ENCODE peak calls at places on chromosomes 5 and 9, in five cellular contexts. Q is HCT116, Z is PC-9, H is GM23248, K is hepatocyte. X is an unnamed sample.

GRCh38 chr5:9188131-9188530 is 357.7 kb downstream of the SEMA5A start:
- DNase-seq in K (no peak), Z (no peak), H (peak), Q (no peak), X (peak)

GRCh38 chr9:87607859-87608258 is 110.2 kb downstream of the DAPK1 start:
- DNase-seq in Z (no peak), K (no peak), H (no peak), Q (no peak), X (no peak)

GRCh38 chr5:36054646-36055045 is 12.0 kb downstream of the UGT3A2 start:
- DNase-seq in K (no peak), Z (no peak), Q (no peak), H (peak), X (no peak)

GRCh38 chr5:63686938-63687337 is 275.3 kb downstream of the HTR1A start:
- DNase-seq in Z (no peak), H (no peak), K (peak), Q (no peak), X (no peak)

GRCh38 chr9:79883073-79883645 is 311.4 kb downstream of the TLE4 start:
- DNase-seq in Z (no peak), Q (no peak), H (no peak), K (no peak), X (no peak)

GRCh38 chr5:136686192-136686872 is 321.0 kb upstream of the TRPC7 start:
- DNase-seq in H (peak), Q (no peak), Z (peak), K (peak), X (peak)

GRCh38 chr5:83145882-83146331 is 68.6 kb downstream of the XRCC4 start:
- DNase-seq in Q (no peak), Z (no peak), H (peak), K (no peak), X (no peak)

GRCh38 chr5:24368121-24368520 is 276.7 kb downstream of the CDH10 start:
- DNase-seq in Q (no peak), Z (no peak), H (no peak), K (no peak), X (peak)

GRCh38 chr5:175840050-175840841 is 31.1 kb upstream of the CPLX2 start:
- DNase-seq in Z (no peak), Q (no peak), K (no peak), H (peak), X (peak)

GRCh38 chr5:145847499-145848497 is 12.7 kb upstream of the PRELID2 start:
- DNase-seq in Z (peak), Q (peak), K (no peak), H (peak), X (no peak)

GRCh38 chr5:93100433-93100832 is 480.6 kb downstream of the NR2F1-AS1 start:
- DNase-seq in Z (no peak), H (peak), Q (peak), K (no peak), X (no peak)

GRCh38 chr5:178351221-178351825 is 118.7 kb upstream of the PHYKPL start:
- DNase-seq in Z (no peak), Q (no peak), H (no peak), K (no peak), X (no peak)

GRCh38 chr5:65483474-65484346 is 2.0 kb upstream of the ADAMTS6 start:
- DNase-seq in H (peak), K (peak), Q (peak), Z (no peak), X (peak)

GRCh38 chr5:59317023-59317771 is 576.3 kb downstream of the PDE4D start:
- DNase-seq in Z (peak), H (peak), Q (no peak), K (peak), X (peak)

GRCh38 chr5:137218471-137218870 is 280.7 kb downstream of the SPOCK1 start:
- DNase-seq in K (no peak), Q (no peak), Z (peak), H (peak), X (no peak)

GRCh38 chr5:160312960-160313734 is 783 bp upstream of the CCNJL start:
- DNase-seq in H (no peak), Z (no peak), K (no peak), Q (no peak), X (peak)

GRCh38 chr5:2659071-2659470 is 92.4 kb downstream of the IRX2 start:
- DNase-seq in Z (no peak), K (no peak), Q (no peak), H (peak), X (no peak)

GRCh38 chr9:69831621-69832020 is 11.0 kb downstream of the CFAP95 start:
- DNase-seq in Q (no peak), Z (no peak), H (no peak), K (no peak), X (no peak)

GRCh38 chr9:101628173-101628572 is 33.4 kb upstream of the PPP3R2 start:
- DNase-seq in K (peak), Z (no peak), Q (no peak), H (peak), X (peak)

GRCh38 chr9:72540348-72540873 is 19.0 kb downstream of the TMC1 start:
- DNase-seq in Q (no peak), K (no peak), H (peak), Z (peak), X (no peak)

GRCh38 chr9:86246752-86247161 is 12.7 kb downstream of the C9orf153 start:
- DNase-seq in H (no peak), Z (no peak), K (no peak), Q (no peak), X (peak)

GRCh38 chr9:78189461-78189860 is 46.4 kb upstream of the CEP78 start:
- DNase-seq in K (peak), H (no peak), Z (no peak), Q (no peak), X (no peak)

GRCh38 chr5:125668904-125669303 is 754.3 kb upstream of the GRAMD2B start:
- DNase-seq in K (peak), H (no peak), Q (no peak), Z (no peak), X (no peak)

GRCh38 chr5:82387041-82387818 is 109.1 kb upstream of the RPS23 start:
- DNase-seq in K (peak), H (no peak), Q (peak), Z (no peak), X (no peak)

GRCh38 chr5:75367401-75367800 is 30.4 kb downstream of the HMGCR start:
- DNase-seq in Z (no peak), Q (no peak), H (peak), K (no peak), X (no peak)

GRCh38 chr9:107389617-107390071 is 99.9 kb downstream of the KLF4 start:
- DNase-seq in Q (no peak), K (peak), Z (peak), H (peak), X (no peak)

GRCh38 chr9:110152704-110153374 is 55.1 kb downstream of the C9orf152 start:
- DNase-seq in K (peak), Q (peak), Z (no peak), H (peak), X (peak)

GRCh38 chr5:61600945-61601491 is 269.0 kb downstream of the ZSWIM6 start:
- DNase-seq in K (no peak), H (no peak), Q (no peak), Z (no peak), X (no peak)

GRCh38 chr9:124013263-124014211 is 2.0 kb downstream of the LHX2 start:
- DNase-seq in Q (no peak), Z (no peak), H (no peak), K (no peak), X (no peak)
- TF ChIP-seq EZH2 in Q (no peak), Z (no peak), H (peak), K (peak), X (peak)

DNA sequence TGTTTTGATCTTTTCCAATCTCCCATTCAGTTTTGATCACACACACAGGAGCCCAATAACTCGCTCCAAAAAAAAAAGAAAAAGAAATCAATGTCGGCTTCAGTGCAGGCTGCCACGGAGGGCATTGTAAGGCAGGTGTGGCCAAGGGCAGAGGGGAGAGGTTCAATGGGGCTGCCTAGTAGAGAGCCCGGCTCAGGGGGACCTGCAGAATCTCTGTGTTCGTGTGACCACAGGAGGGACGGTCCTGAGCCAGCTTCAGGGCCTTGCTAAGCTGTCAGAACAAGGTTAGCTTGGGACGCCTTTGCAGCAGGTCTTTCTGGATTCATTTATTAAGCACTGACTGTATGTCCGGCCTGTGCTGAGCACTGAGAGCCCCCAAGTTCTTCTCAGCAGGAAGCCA is 22.2 kb downstream of the OLFM1 start:
- DNase-seq in Q (no peak), Z (no peak), K (no peak), H (no peak), X (no peak)
- TF ChIP-seq EZH2 in Q (no peak), Z (peak), K (no peak), H (no peak), X (no peak)

GRCh38 chr5:116361171-116361967 is 213.3 kb downstream of the SEMA6A start:
- DNase-seq in Q (no peak), K (peak), H (peak), Z (no peak), X (peak)
- TF ChIP-seq EZH2 in Q (no peak), K (no peak), H (no peak), Z (no peak), X (no peak)

DNA sequence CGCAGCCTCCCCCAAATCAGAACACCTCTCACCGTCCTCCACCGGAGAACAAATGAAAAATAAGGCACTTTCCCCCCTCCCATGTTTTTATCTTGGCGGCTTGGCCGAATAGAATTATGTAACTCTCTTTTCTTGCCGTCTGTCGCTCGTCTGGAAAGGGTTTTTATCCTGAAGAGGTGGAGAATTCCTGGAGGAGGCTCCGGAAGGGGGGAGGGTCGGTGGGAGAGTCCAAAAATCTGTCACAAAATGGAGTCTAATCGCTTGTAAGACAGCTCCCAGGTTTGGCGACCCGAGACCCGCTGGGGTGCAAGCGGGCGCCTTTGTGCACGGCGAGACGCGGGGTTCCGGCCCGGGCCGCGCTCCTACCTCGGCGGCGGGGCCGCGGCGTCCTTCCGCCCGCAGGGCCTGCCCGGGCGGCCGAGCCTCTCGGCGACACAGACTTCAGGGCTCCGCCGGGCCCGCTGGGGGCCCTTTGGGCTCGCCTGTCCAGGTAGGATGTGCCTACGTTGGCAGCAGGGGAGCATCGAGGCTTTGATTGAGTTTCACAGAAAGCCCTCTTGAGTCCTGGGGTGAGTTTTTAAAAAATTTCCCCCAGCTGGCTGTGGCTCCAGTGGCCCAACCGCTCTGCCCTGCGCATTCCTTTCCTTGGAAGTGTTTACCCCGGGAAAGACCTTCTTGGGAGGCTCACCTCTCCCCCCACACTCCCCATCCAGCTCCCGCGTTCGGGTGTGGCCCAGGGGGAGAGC is 5.0 kb downstream of the LMX1B start:
- DNase-seq in K (no peak), Z (no peak), H (no peak), Q (no peak), X (no peak)
- TF ChIP-seq EZH2 in K (peak), Z (no peak), H (no peak), Q (no peak), X (no peak)

DNA sequence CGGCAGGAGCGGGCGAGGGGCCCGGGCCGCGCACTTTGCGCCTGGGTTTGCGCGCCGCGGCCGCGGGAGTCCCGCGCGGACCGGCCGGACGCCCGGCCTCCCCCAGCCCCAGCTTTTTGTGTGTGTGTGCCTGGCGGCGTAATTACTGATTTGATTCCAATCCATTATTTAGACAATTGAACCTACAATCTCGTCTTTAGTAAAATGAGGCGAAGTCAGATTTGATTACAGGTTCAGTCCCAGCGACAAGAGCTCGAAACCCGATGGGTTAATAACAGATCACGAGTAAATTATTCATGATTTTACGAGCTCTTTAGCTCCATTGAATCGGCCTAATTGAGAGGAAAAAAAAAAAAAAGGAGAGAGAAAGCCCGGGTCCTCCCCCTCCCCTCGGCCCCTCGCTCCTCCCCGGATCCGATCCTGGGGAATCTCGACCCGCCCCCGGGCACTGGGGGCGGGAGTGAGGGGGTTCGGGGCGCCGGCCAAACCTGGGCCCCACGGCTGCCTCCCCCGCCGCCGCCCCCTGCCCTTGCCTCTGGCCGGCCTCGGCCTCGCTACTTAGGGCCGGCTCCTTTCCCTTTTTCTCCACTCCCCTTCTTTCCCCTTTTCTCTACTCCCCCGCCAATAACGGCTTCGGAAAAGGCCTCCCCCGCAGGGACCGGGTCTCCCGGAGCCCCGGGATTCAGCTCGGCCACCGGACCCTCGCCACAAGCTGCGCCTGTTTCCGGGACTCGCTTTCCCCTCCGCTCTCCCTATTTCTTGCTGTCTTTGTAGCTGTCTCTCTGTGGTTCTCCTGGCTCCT is 6.6 kb downstream of the LHX2 start:
- DNase-seq in Q (no peak), K (no peak), Z (no peak), H (no peak), X (no peak)
- TF ChIP-seq EZH2 in Q (no peak), K (peak), Z (no peak), H (peak), X (peak)

GRCh38 chr9:113461943-113462342 is 1.6 kb upstream of the RGS3 start:
- DNase-seq in H (no peak), Z (no peak), K (no peak), Q (no peak), X (no peak)

GRCh38 chr9:113464286-113464660 is 746 bp downstream of the RGS3 start:
- DNase-seq in Z (no peak), H (no peak), K (no peak), Q (no peak), X (no peak)

GRCh38 chr9:113463418-113464285 is at the start of gene RGS3:
- DNase-seq in K (peak), H (no peak), Z (peak), Q (peak), X (peak)

GRCh38 chr9:113461285-113461684 is 2.2 kb upstream of the RGS3 start:
- DNase-seq in H (no peak), K (no peak), Z (no peak), Q (no peak), X (no peak)

GRCh38 chr9:113462781-113463286 is 693 bp upstream of the RGS3 start:
- DNase-seq in K (no peak), Z (no peak), Q (no peak), H (no peak), X (no peak)
- TF ChIP-seq EZH2 in K (no peak), Z (no peak), Q (no peak), H (no peak), X (no peak)

GRCh38 chr9:97220894-97221477 is 86.5 kb upstream of the CCDC180 start:
- DNase-seq in Q (no peak), H (no peak), K (peak), Z (no peak), X (no peak)
- TF ChIP-seq EZH2 in Q (no peak), H (peak), K (peak), Z (no peak), X (no peak)

DNA sequence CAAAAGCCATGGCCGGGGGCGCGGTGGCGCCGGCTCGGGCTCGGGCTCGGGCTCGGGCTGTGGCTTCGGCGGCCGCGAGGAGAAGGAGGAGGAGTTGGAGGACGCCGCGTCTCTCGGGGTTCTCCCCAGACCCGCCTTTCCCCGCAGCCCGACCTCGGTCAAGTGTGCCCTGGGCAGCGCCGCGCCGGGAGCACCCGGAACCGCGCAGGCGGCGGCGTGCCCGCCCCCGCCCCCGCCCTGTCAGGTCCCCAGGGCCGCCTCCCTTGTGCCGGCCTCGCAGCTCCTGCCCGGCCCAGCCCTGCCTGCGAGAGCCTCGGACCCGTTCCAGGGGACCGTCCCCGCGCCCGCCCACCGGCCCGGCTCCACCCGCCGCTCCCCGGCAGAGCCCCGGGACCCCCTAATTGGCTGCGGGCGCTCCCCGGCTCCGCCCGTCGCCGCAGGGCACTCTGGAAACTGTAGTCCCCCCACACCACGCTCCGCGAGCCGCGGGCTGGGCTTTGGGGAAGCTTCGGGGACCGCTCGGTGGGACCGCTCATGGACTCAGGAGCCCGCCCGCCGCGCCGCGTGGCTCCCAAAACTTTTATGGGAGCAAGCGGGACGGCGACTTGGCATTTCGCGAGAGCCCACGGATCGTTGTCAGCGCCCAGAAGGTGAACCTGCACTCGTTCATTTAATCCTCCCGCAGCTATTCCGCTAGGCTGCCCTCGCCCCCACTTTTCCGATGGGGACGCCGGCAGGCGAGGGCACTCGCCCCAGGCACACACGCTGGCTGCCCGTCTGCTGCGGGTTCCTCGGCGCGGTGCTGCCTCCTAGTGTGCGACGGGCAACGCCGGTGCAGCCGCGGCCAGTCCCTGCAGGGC is at the start of gene STK10:
- DNase-seq in Q (peak), H (peak), Z (peak), K (peak), X (peak)
- TF ChIP-seq EZH2 in Q (no peak), H (no peak), Z (no peak), K (no peak), X (no peak)

DNA sequence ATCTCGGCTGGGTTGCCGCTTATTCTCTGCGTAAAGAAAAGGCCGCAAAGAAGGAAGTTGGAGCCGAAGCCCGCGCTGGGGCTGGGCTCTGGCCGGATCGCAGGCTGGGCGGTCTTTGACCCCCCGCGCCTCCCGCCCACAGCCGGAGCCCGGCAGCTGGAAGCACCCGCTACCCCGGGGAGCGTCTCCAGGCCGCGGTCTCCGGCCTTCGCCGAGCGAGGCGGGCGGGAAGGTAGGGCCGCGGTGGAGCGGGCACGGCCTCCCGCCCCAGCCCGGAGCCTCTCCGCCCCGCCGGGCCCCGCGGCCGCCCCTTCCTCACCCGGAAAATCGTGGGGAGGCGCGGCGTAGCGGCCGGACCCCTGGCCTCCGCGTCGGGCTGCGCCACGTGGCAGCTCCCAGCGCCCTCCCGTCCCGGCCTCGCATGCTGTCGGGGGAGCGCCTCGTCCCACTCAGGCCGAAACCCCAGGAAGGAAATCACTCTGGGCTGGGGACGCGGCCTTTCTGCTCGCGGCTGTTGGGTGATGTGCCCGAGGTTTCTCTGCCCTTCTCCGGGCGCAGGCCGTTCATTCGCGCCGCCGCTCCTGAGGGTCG is 11.9 kb downstream of the FOXD1 start:
- DNase-seq in Z (no peak), K (peak), Q (no peak), H (peak), X (no peak)
- TF ChIP-seq EZH2 in Z (no peak), K (peak), Q (no peak), H (no peak), X (no peak)